ENCODE peak calls at places on chromosome 15, in five cellular contexts. L, A, X, E and P are unnamed samples.

GRCh38 chr15:60993008-60993407 is 236.1 kb downstream of the RORA start:
- DNase-seq in E (no peak), X (peak; percentile 82), L (no peak), A (no peak), P (no peak)

GRCh38 chr15:68365140-68365745 is 66.7 kb downstream of the ITGA11 start:
- DNase-seq in A (no peak), E (no peak), X (no peak), L (peak; percentile 57), P (no peak)

GRCh38 chr15:85125056-85125661 is 143.5 kb downstream of the PDE8A start:
- DNase-seq in X (peak; percentile 57), L (peak; percentile 52), E (no peak), A (no peak), P (no peak)

GRCh38 chr15:76196286-76196948 is 114.9 kb downstream of the ETFA start:
- DNase-seq in A (peak; percentile 65), X (peak; percentile 89), E (no peak), L (peak; percentile 86), P (peak; percentile 91)

GRCh38 chr15:57947781-57948180 is 117.7 kb downstream of the ALDH1A2 start:
- DNase-seq in A (peak; percentile 38), E (peak; percentile 32), X (no peak), L (peak; percentile 57), P (no peak)

GRCh38 chr15:90558182-90558581 is 28.5 kb downstream of the CRTC3 start:
- DNase-seq in A (peak; percentile 41), E (no peak), L (peak; percentile 34), X (no peak), P (peak; percentile 62)

GRCh38 chr15:47586653-47587224 is 130.6 kb upstream of the SEMA6D start:
- DNase-seq in A (no peak), X (no peak), E (peak; percentile 69), L (no peak), P (no peak)

GRCh38 chr15:96331942-96332853 is 1.7 kb downstream of the NR2F2 start:
- DNase-seq in L (peak; percentile 40), X (no peak), A (peak; percentile 43), E (no peak), P (peak; percentile 73)

GRCh38 chr15:94576889-94577533 is 345.6 kb downstream of the MCTP2 start:
- DNase-seq in X (no peak), A (no peak), L (peak; percentile 28), E (no peak), P (no peak)

GRCh38 chr15:99677540-99678134 is 55.6 kb downstream of the LYSMD4 start:
- DNase-seq in A (no peak), X (no peak), E (no peak), L (no peak), P (no peak)

GRCh38 chr15:65409284-65409631 is 13.5 kb downstream of the IGDCC4 start:
- DNase-seq in L (no peak), A (no peak), X (peak; percentile 99), E (no peak), P (no peak)

GRCh38 chr15:83708328-83708727 is 54.4 kb downstream of the ADAMTSL3 start:
- DNase-seq in L (no peak), E (no peak), A (no peak), X (no peak), P (no peak)
- TF ChIP-seq POLR2A in L (no peak), E (no peak), A (no peak), X (no peak), P (no peak)

GRCh38 chr15:25802285-25802830 is 60.8 kb downstream of the ATP10A start:
- DNase-seq in X (no peak), A (no peak), E (no peak), L (no peak), P (no peak)

GRCh38 chr15:25803036-25803435 is 60.1 kb downstream of the ATP10A start:
- DNase-seq in E (no peak), L (no peak), A (no peak), X (no peak), P (no peak)

GRCh38 chr15:25805006-25805405 is 58.1 kb downstream of the ATP10A start:
- DNase-seq in E (no peak), L (no peak), A (no peak), X (no peak), P (no peak)

GRCh38 chr15:25804451-25804850 is 58.7 kb downstream of the ATP10A start:
- DNase-seq in A (no peak), X (no peak), E (no peak), L (no peak), P (no peak)

DNA sequence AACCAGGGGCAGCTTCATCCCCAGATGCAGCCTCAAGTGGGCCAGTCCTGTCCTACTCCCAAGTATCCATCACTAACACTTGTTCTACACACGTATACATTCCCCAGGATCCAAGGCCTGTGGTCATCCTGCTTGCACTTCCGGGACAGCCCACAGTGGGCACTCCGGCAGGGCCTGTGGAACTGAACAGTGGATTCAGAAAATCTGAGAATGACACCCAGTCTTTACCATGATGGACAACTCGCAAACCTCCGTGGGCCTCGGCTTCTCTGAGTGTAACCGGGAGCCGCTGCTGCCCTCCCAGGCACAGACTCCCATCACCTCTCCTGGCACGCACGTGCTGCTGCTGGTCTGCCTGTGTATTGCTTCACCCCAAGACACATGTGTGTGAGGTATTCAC is 59.6 kb downstream of the ATP10A start:
- DNase-seq in L (no peak), X (no peak), E (no peak), A (no peak), P (no peak)
- H3K4me1 ChIP-seq in L (no peaks in the 10 kb centered on the region), X (peaks cover 4% of the 10 kb centered on the region), E (no peaks in the 10 kb centered on the region), A (peaks cover 1% of the 10 kb centered on the region), P (peaks cover 3% of the 10 kb centered on the region)

GRCh38 chr15:80252281-80252619 is 237 bp upstream of the CTXND1 start:
- DNase-seq in X (no peak), E (no peak), A (no peak), L (no peak), P (no peak)

GRCh38 chr15:80247320-80247719 is 4.7 kb downstream of the CTXND1 start:
- DNase-seq in L (no peak), X (no peak), E (no peak), A (no peak), P (no peak)

GRCh38 chr15:80251505-80252280 is at the start of gene CTXND1:
- DNase-seq in X (no peak), E (no peak), A (no peak), L (no peak), P (peak; percentile 22)

GRCh38 chr15:80249973-80250372 is 2.0 kb downstream of the CTXND1 start:
- DNase-seq in L (no peak), E (no peak), A (no peak), X (no peak), P (no peak)

DNA sequence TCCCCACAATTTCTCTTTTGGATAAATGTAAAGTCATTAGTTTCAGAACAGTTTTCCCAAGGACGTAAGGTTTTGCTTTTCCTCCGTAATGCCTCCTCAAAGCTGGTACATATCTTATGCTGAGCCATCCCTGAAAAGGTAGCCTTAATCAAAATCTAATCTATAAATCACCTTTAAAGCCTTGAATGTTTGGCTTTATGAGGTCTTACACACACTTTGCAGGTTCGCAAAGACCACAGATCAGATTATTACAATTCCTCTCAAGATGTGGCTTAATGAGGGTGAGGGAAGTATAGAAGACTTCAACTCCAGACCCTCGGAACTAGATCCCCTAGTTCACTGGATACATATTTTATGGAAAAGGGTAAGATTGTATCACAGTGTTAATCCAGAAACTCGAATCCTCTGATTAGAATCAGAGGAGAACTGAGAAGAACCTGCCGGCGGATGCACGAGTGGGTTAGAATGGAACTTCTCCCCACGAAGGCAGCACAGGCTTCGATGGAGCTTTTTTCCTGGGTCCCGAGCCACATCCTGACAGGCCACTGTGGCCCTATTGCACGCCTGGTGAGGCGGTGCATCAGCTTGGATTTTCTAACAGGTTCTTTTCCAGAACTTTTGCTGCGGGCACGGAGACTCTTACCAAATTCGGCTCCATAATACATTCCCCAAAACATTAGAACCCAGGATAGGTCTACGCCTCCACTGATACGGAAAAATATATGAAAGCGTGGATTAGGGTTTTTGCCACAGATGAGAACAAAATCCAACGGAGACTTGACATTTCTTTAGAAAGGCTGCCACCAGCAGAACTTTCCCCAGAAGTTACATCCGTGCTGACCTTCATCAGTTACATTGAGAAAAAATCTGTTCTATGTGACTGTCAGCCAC is 1.2 kb downstream of the CTXND1 start:
- DNase-seq in A (no peak), E (no peak), X (no peak), L (no peak), P (peak; percentile 24)
- H3K27me3 ChIP-seq in A (no peaks in the 10 kb centered on the region), E (peaks cover 19% of the 10 kb centered on the region), X (peaks cover 74% of the 10 kb centered on the region), L (peaks cover 54% of the 10 kb centered on the region), P (peaks cover 47% of the 10 kb centered on the region)

GRCh38 chr15:72475674-72476073 is 1.5 kb downstream of the ARIH1 start:
- DNase-seq in A (no peak), L (no peak), X (no peak), E (no peak), P (no peak)

GRCh38 chr15:72472907-72473669 is 1.0 kb upstream of the ARIH1 start:
- DNase-seq in E (no peak), A (no peak), X (peak; percentile 53), L (no peak), P (no peak)

GRCh38 chr15:72473670-72474465 is at the start of gene ARIH1:
- DNase-seq in A (peak; percentile 98), E (peak; percentile 98), X (peak; percentile 94), L (peak; percentile 96), P (peak; percentile 98)

GRCh38 chr15:72474466-72474911 is 359 bp downstream of the ARIH1 start:
- DNase-seq in X (no peak), E (no peak), L (peak; percentile 47), A (no peak), P (no peak)

GRCh38 chr15:72474912-72475601 is 927 bp downstream of the ARIH1 start:
- DNase-seq in X (peak; percentile 68), E (peak; percentile 76), L (peak; percentile 81), A (peak; percentile 80), P (peak; percentile 90)
- TF ChIP-seq POLR2A in X (peak; percentile 57), E (peak; percentile 39), L (peak; percentile 27), A (peak; percentile 70), P (peak; percentile 88)